ENCODE peak calls at places on chromosomes 13 and 19, in six cellular contexts. D is iPS-NIHi11; T is stimulated activated CD4-positive, alpha-beta T cell treated with anti-CD3 and anti-CD28 coated beads, Interleukin-4, amount 100 ng/mL, for 48 hours; N is kidney tubule cell; M is dermis blood vessel endothelial cell; C is T-cell. U is an unnamed sample.

GRCh38 chr19:704447-704741 is 4.3 kb upstream of the PALM start:
- DNase-seq in D (no peak), T (no peak), N (no peak), M (no peak), C (no peak), U (no peak)

GRCh38 chr13:113095146-113096051 is 10.2 kb upstream of the F7 start:
- DNase-seq in D (no peak), T (no peak), N (no peak), M (no peak), C (no peak), U (no peak)

GRCh38 chr19:33813391-33814101 is 16.9 kb downstream of the KCTD15 start:
- DNase-seq in D (no peak), T (no peak), N (no peak), M (no peak), C (no peak), U (no peak)

GRCh38 chr13:109628251-109628699 is 158.1 kb downstream of the IRS2 start:
- DNase-seq in D (no peak), T (no peak), N (peak; percentile 72), M (no peak), C (no peak), U (no peak)

GRCh38 chr13:52955505-52955904 is 73.1 kb upstream of the OLFM4 start:
- DNase-seq in D (peak; percentile 58), T (no peak), N (no peak), M (no peak), C (no peak), U (no peak)

GRCh38 chr19:7869453-7869909 is 4.7 kb downstream of the PRR36 start:
- DNase-seq in D (peak; percentile 50), T (peak; percentile 78), N (peak; percentile 62), M (peak; percentile 54), C (peak; percentile 91), U (peak; percentile 50)

GRCh38 chr19:52048604-52049493 is at the start of gene ZNF432:
- DNase-seq in D (peak; percentile 94), T (peak; percentile 66), N (peak; percentile 92), M (peak; percentile 96), C (peak; percentile 84), U (peak; percentile 94)

GRCh38 chr19:14168259-14168972 is 32.0 kb upstream of the ASF1B start:
- DNase-seq in D (peak; percentile 5), T (no peak), N (no peak), M (no peak), C (no peak), U (no peak)

GRCh38 chr19:13093407-13094284 is 9.0 kb downstream of the LYL1 start:
- DNase-seq in D (peak; percentile 87), T (peak; percentile 75), N (peak; percentile 80), M (peak; percentile 91), C (peak; percentile 78), U (peak; percentile 86)

GRCh38 chr13:107480130-107480529 is 735.2 kb downstream of the LIG4 start:
- DNase-seq in D (no peak), T (no peak), N (peak; percentile 48), M (no peak), C (no peak), U (no peak)

GRCh38 chr19:57583521-57584416 is at the start of gene ZIK1:
- DNase-seq in D (peak; percentile 95), T (peak; percentile 61), N (peak; percentile 80), M (peak; percentile 78), C (peak; percentile 79), U (peak; percentile 48)

GRCh38 chr19:48945415-48945814 is 9.3 kb upstream of the BAX start:
- DNase-seq in D (no peak), T (no peak), N (no peak), M (no peak), C (no peak), U (no peak)

GRCh38 chr13:100810991-100811390 is 136.4 kb upstream of the TMTC4 start:
- DNase-seq in D (no peak), T (no peak), N (no peak), M (no peak), C (no peak), U (no peak)

GRCh38 chr19:14300281-14300680 is 81.0 kb upstream of the ADGRE5 start:
- DNase-seq in D (no peak), T (no peak), N (no peak), M (peak; percentile 7), C (no peak), U (no peak)

GRCh38 chr19:787551-787950 is 9.7 kb upstream of the PTBP1 start:
- DNase-seq in D (no peak), T (no peak), N (no peak), M (no peak), C (no peak), U (no peak)

GRCh38 chr13:44243198-44243852 is 130.3 kb upstream of the SERP2 start:
- DNase-seq in D (peak; percentile 81), T (no peak), N (peak; percentile 55), M (peak; percentile 98), C (no peak), U (peak; percentile 92)

GRCh38 chr13:19644947-19645439 is 11.5 kb downstream of the MPHOSPH8 start:
- DNase-seq in D (no peak), T (no peak), N (no peak), M (no peak), C (no peak), U (no peak)

GRCh38 chr19:18503337-18503970 is 18.4 kb downstream of the ELL start:
- DNase-seq in D (no peak), T (no peak), N (no peak), M (no peak), C (no peak), U (no peak)

GRCh38 chr19:13102666-13103584 is at the start of gene LYL1:
- DNase-seq in D (peak; percentile 77), T (no peak), N (no peak), M (peak; percentile 98), C (no peak), U (peak; percentile 98)

GRCh38 chr13:19634129-19634740 is 776 bp downstream of the MPHOSPH8 start:
- DNase-seq in D (no peak), T (no peak), N (peak; percentile 49), M (peak; percentile 52), C (no peak), U (peak; percentile 62)

GRCh38 chr19:58581227-58582141 is 8.3 kb upstream of the MZF1 start:
- DNase-seq in D (peak; percentile 82), T (peak; percentile 89), N (peak; percentile 83), M (peak; percentile 95), C (peak; percentile 90), U (peak; percentile 91)

GRCh38 chr13:53562419-53562818 is 533.8 kb downstream of the OLFM4 start:
- DNase-seq in D (no peak), T (no peak), N (no peak), M (no peak), C (no peak), U (no peak)

U was measured in endothelial cell of umbilical vein.